ENCODE peak calls at places on chromosomes 3 and 15, in ten cellular contexts. V is hippocampal formation; H is AG08396; X is ELR; P is OCI-LY7; E is AG10803; C is midbrain; M is activated CD8-positive, alpha-beta memory T cell treated with anti-CD3 and anti-CD28 coated beads, Interleukin-2, amount 50 U/mL, for 4 hours; Z is stimulated activated CD8-positive, alpha-beta memory T cell treated with anti-CD3 and anti-CD28 coated beads, Interleukin-12 subunit alpha, Interleukin-12 subunit beta, amount 100 ng/mL, for 4 hours; S is GM10248. W is an unnamed sample.

GRCh38 chr15:59276225-59277178 is 69.9 kb downstream of the LDHAL6B start:
- DNase-seq in H (no peak), V (no peak), C (no peak), M (no peak), Z (no peak), P (no peak), S (no peak), X (peak), E (no peak), W (no peak)

GRCh38 chr3:2579206-2579605 is 480.5 kb downstream of the CNTN4 start:
- DNase-seq in P (no peak), C (no peak), V (no peak), H (no peak), M (no peak), E (no peak), X (no peak), Z (no peak), S (no peak), W (no peak)

GRCh38 chr3:153422314-153422713 is 260.3 kb downstream of the RAP2B start:
- DNase-seq in Z (no peak), P (no peak), C (no peak), V (no peak), X (no peak), S (no peak), H (no peak), M (no peak), E (no peak), W (no peak)

GRCh38 chr15:66154581-66154980 is 99.0 kb downstream of the MEGF11 start:
- DNase-seq in V (no peak), H (no peak), S (no peak), Z (no peak), X (no peak), M (no peak), P (peak), E (no peak), C (no peak), W (no peak)

GRCh38 chr15:91135201-91136130 is 35.4 kb downstream of the SV2B start:
- DNase-seq in Z (no peak), X (no peak), C (no peak), V (no peak), S (peak), M (no peak), P (no peak), H (no peak), E (no peak), W (no peak)

GRCh38 chr3:34012102-34012461 is 213.7 kb downstream of the PDCD6IP start:
- DNase-seq in X (peak), H (peak), E (peak), P (no peak), V (no peak), C (no peak), M (no peak), S (no peak), Z (no peak), W (peak)

GRCh38 chr3:152688313-152688712 is 146.6 kb upstream of the P2RY1 start:
- DNase-seq in V (no peak), H (no peak), Z (no peak), X (peak), S (no peak), C (no peak), P (no peak), E (no peak), M (no peak), W (peak)

GRCh38 chr3:147397911-147398809 is 8.2 kb downstream of the ZIC4 start:
- DNase-seq in E (no peak), V (no peak), C (no peak), P (no peak), M (no peak), S (no peak), Z (no peak), X (no peak), H (no peak), W (no peak)

GRCh38 chr15:77577350-77577749 is 55.4 kb downstream of the LINGO1 start:
- DNase-seq in V (peak), P (no peak), C (peak), E (no peak), M (no peak), H (no peak), S (no peak), Z (no peak), X (no peak), W (peak)

GRCh38 chr3:138620431-138620830 is 11.9 kb downstream of the FAIM start:
- DNase-seq in H (no peak), V (no peak), E (no peak), X (peak), Z (no peak), C (no peak), M (no peak), S (no peak), P (no peak), W (no peak)

GRCh38 chr15:34109775-34110663 is 8.1 kb downstream of the PGBD4 start:
- DNase-seq in C (peak), M (no peak), P (peak), E (peak), X (peak), Z (no peak), H (peak), S (peak), V (no peak), W (peak)

W was measured in EH.